ENCODE peak calls at places on chromosome 4, in ten cellular contexts. C is psoas muscle; Q is stimulated activated CD4-positive, alpha-beta T cell treated with anti-CD3 and anti-CD28 coated beads, Interleukin-15, amount 100 ng/mL, for 24 hours; O is activated effector memory CD4-positive, alpha-beta T cell treated with anti-CD3 and anti-CD28 coated beads, Interleukin-2, amount 50 U/mL, for 16 hours; B is naive thymus-derived CD8-positive, alpha-beta T cell; U is lower lobe of right lung; X is NCI-H748 treated with DMSO at 0.1 percent for 48 hours; T is CD8-positive, alpha-beta memory T cell; A is activated T-cell treated with anti-CD3 and anti-CD28 coated beads for 24 hours; W is osteocyte. L is an unnamed sample.
A peak's percentile ranks its signal among the peaks of the same experiment; 100 is the strongest.

GRCh38 chr4:99438578-99438875 is 3.4 kb upstream of the ADH7 start:
- DNase-seq in T (no peak), Q (no peak), W (no peak), B (no peak), A (no peak), U (no peak), C (no peak), O (no peak), X (no peak), L (no peak)

GRCh38 chr4:122762520-122762919 is 30.0 kb downstream of the BBS12 start:
- DNase-seq in Q (peak; percentile 8), W (no peak), U (no peak), B (peak; percentile 1), O (no peak), C (no peak), A (no peak), X (no peak), T (no peak), L (peak; percentile 75)

GRCh38 chr4:98619197-98619596 is 39.2 kb downstream of the TSPAN5 start:
- DNase-seq in B (no peak), U (no peak), C (no peak), X (no peak), O (no peak), T (no peak), Q (no peak), W (no peak), A (no peak), L (peak; percentile 53)

GRCh38 chr4:20272411-20272872 is 20.7 kb downstream of the SLIT2 start:
- DNase-seq in O (no peak), X (no peak), A (no peak), Q (no peak), W (no peak), U (no peak), T (no peak), B (no peak), C (no peak), L (no peak)

GRCh38 chr4:107349266-107349665 is 313.2 kb upstream of the DKK2 start:
- DNase-seq in C (no peak), Q (no peak), B (no peak), W (no peak), T (no peak), U (no peak), O (no peak), A (no peak), X (no peak), L (no peak)

GRCh38 chr4:82745173-82745842 is 53.3 kb downstream of the SCD5 start:
- DNase-seq in W (no peak), C (no peak), O (no peak), A (no peak), B (no peak), Q (no peak), U (no peak), T (no peak), X (no peak), L (no peak)

GRCh38 chr4:57053508-57053907 is 56.7 kb downstream of the IGFBP7 start:
- DNase-seq in T (no peak), B (no peak), W (no peak), U (no peak), A (no peak), O (no peak), X (no peak), Q (no peak), C (no peak), L (no peak)

GRCh38 chr4:113483131-113483530 is 278.4 kb downstream of the CAMK2D start:
- DNase-seq in U (no peak), O (no peak), W (no peak), A (no peak), B (no peak), Q (no peak), C (no peak), T (no peak), X (no peak), L (peak; percentile 74)

GRCh38 chr4:82050806-82051205 is 323.0 kb downstream of the HNRNPD start:
- DNase-seq in A (no peak), U (no peak), W (no peak), C (no peak), B (no peak), T (no peak), X (no peak), Q (no peak), O (no peak), L (no peak)

GRCh38 chr4:54654753-54655152 is 3.0 kb upstream of the KIT start:
- DNase-seq in U (no peak), W (no peak), C (no peak), A (no peak), O (no peak), X (no peak), Q (no peak), T (no peak), B (no peak), L (no peak)

GRCh38 chr4:21898101-21898500 is 50.5 kb downstream of the KCNIP4 start:
- DNase-seq in B (no peak), T (no peak), C (no peak), X (no peak), A (no peak), Q (no peak), U (no peak), O (no peak), W (no peak), L (no peak)

GRCh38 chr4:131366724-131367123 is 1782.4 kb upstream of the PCDH10 start:
- DNase-seq in U (no peak), X (no peak), A (no peak), O (no peak), W (no peak), T (no peak), C (no peak), B (no peak), Q (no peak), L (no peak)

GRCh38 chr4:95426455-95426854 is 122.3 kb downstream of the UNC5C start:
- DNase-seq in U (no peak), C (no peak), W (no peak), A (no peak), X (no peak), B (no peak), Q (no peak), O (no peak), T (no peak), L (no peak)